ENCODE peak calls at places on chromosome 9, in nine cellular contexts. Y is GM06990, P is fibroblast of lung, G is AG09319, D is gastrocnemius medialis, X is progenitor cell of endocrine pancreas, V is astrocyte of the cerebellum, B is psoas muscle, L is GM10248. N is an unnamed sample.

GRCh38 chr9:135341612-135342169 is 137.9 kb upstream of the PPP1R26 start:
- DNase-seq in Y (no peak), P (no peak), G (no peak), D (no peak), X (no peak), V (no peak), B (no peak), L (no peak), N (no peak)

GRCh38 chr9:127179633-127180401 is 57.4 kb upstream of the ANGPTL2 start:
- DNase-seq in Y (no peak), P (no peak), G (no peak), D (no peak), X (no peak), V (no peak), B (no peak), L (no peak), N (no peak)

GRCh38 chr9:20651926-20652325 is 29.6 kb upstream of the MLLT3 start:
- DNase-seq in Y (no peak), P (no peak), G (no peak), D (no peak), X (no peak), V (no peak), B (no peak), L (no peak), N (no peak)

GRCh38 chr9:77507212-77507961 is 140.7 kb downstream of the GNA14 start:
- DNase-seq in Y (no peak), P (peak), G (no peak), D (no peak), X (no peak), V (no peak), B (no peak), L (no peak), N (no peak)

GRCh38 chr9:109769250-109769649 is 10.7 kb upstream of the PALM2AKAP2 start:
- DNase-seq in Y (no peak), P (no peak), G (no peak), D (no peak), X (no peak), V (no peak), B (no peak), L (no peak), N (no peak)

GRCh38 chr9:35658144-35658893 is at the start of gene CCDC107:
- DNase-seq in Y (peak), P (peak), G (peak), D (peak), X (peak), V (no peak), B (peak), L (peak), N (peak)

GRCh38 chr9:92138157-92138959 is 23.1 kb upstream of the SPTLC1 start:
- DNase-seq in Y (peak), P (peak), G (no peak), D (no peak), X (peak), V (no peak), B (peak), L (peak), N (peak)

GRCh38 chr9:90142580-90142979 is 500.0 kb downstream of the DIRAS2 start:
- DNase-seq in Y (peak), P (peak), G (peak), D (no peak), X (no peak), V (peak), B (no peak), L (peak), N (peak)

GRCh38 chr9:136014147-136014927 is 53.2 kb upstream of the UBAC1 start:
- DNase-seq in Y (no peak), P (no peak), G (no peak), D (peak), X (no peak), V (no peak), B (peak), L (no peak), N (no peak)

GRCh38 chr9:125506045-125506444 is 201.0 kb downstream of the MAPKAP1 start:
- DNase-seq in Y (no peak), P (peak), G (no peak), D (no peak), X (no peak), V (no peak), B (peak), L (no peak), N (no peak)

GRCh38 chr9:116763665-116764064 is 76.6 kb downstream of the TRIM32 start:
- DNase-seq in Y (no peak), P (no peak), G (no peak), D (no peak), X (no peak), V (no peak), B (no peak), L (no peak), N (no peak)

GRCh38 chr9:38243993-38244392 is 148.5 kb upstream of the ALDH1B1 start:
- DNase-seq in Y (no peak), P (no peak), G (no peak), D (no peak), X (no peak), V (no peak), B (no peak), L (no peak), N (no peak)

GRCh38 chr9:90960941-90961340 is 159.3 kb downstream of the SYK start:
- DNase-seq in Y (no peak), P (no peak), G (no peak), D (no peak), X (no peak), V (no peak), B (no peak), L (no peak), N (no peak)

GRCh38 chr9:72977670-72978069 is 24.8 kb upstream of the ALDH1A1 start:
- DNase-seq in Y (no peak), P (no peak), G (no peak), D (peak), X (no peak), V (no peak), B (no peak), L (no peak), N (no peak)

GRCh38 chr9:130837002-130837511 is 2.0 kb downstream of the ABL1 start:
- DNase-seq in Y (no peak), P (peak), G (peak), D (no peak), X (no peak), V (no peak), B (no peak), L (no peak), N (no peak)

GRCh38 chr9:32427111-32427873 is 42.8 kb downstream of the ACO1 start:
- DNase-seq in Y (no peak), P (peak), G (no peak), D (no peak), X (no peak), V (no peak), B (no peak), L (no peak), N (no peak)

GRCh38 chr9:96514825-96515218 is 64.9 kb downstream of the HABP4 start:
- DNase-seq in Y (no peak), P (no peak), G (no peak), D (no peak), X (no peak), V (no peak), B (no peak), L (no peak), N (no peak)

GRCh38 chr9:4299006-4299795 is 667 bp downstream of the GLIS3 start:
- DNase-seq in Y (peak), P (peak), G (no peak), D (no peak), X (peak), V (no peak), B (peak), L (peak), N (peak)
- TF ChIP-seq CTCF in Y (no peak), P (no peak), G (no peak), D (no peak), X (no peak), V (no peak), B (no peak), L (no peak), N (no peak)

GRCh38 chr9:120531683-120532300 is 48.2 kb downstream of the CDK5RAP2 start:
- DNase-seq in Y (no peak), P (peak), G (no peak), D (no peak), X (no peak), V (peak), B (no peak), L (no peak), N (peak)
- TF ChIP-seq CTCF in Y (peak), P (peak), G (peak), D (no peak), X (peak), V (peak), B (peak), L (peak), N (peak)

GRCh38 chr9:94643176-94643575 is 3.9 kb upstream of the FBP1 start:
- DNase-seq in Y (no peak), P (no peak), G (no peak), D (no peak), X (no peak), V (no peak), B (no peak), L (no peak), N (no peak)
- TF ChIP-seq CTCF in Y (no peak), P (no peak), G (no peak), D (no peak), X (no peak), V (no peak), B (no peak), L (no peak), N (no peak)

GRCh38 chr9:36866840-36867239 is 167.2 kb downstream of the PAX5 start:
- DNase-seq in Y (no peak), P (no peak), G (no peak), D (no peak), X (no peak), V (no peak), B (no peak), L (no peak), N (no peak)
- TF ChIP-seq CTCF in Y (peak), P (no peak), G (no peak), D (no peak), X (peak), V (peak), B (no peak), L (no peak), N (no peak)

DNA sequence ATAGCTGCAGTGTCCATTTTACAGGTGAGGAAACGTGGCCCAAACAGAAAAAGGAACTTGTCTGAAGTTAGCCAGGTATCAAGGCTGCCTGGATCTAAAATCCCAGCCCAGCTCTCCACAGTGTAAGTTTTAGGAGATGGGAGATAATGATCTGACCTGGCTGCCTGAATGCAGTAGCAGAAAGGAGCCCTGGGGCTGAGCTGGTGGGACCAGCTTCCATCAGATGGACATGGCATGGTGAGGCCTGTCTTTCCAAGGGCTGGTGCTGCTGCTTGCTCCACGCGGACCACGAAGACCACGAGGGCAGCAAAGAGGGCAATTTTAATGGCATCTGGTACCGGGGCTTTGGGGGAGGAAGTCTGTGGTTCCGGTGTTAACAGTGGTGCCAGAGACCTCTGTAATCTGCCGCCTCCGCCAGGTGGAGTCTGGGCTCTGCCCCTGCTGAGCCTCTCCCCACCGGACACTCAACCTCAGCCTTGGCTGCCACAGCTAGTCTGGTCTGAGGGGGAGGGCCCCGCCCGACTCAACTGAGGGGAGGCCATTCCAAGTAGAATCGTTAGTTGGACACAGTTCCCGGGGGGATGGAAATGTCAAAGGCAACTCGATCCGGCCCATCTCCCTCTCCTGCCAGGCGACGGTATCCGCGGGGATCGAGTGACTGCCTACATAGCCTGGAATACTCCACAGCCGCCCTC is 650 bp downstream of the MYORG start:
- DNase-seq in Y (peak), P (no peak), G (no peak), D (peak), X (no peak), V (no peak), B (peak), L (peak), N (peak)
- TF ChIP-seq CTCF in Y (peak), P (no peak), G (no peak), D (peak), X (peak), V (peak), B (peak), L (no peak), N (peak)

GRCh38 chr9:29691758-29692407 is 2118.6 kb upstream of the C9orf72 start:
- DNase-seq in Y (no peak), P (peak), G (no peak), D (no peak), X (no peak), V (peak), B (no peak), L (peak), N (peak)
- TF ChIP-seq CTCF in Y (peak), P (no peak), G (no peak), D (no peak), X (peak), V (peak), B (no peak), L (peak), N (peak)

DNA sequence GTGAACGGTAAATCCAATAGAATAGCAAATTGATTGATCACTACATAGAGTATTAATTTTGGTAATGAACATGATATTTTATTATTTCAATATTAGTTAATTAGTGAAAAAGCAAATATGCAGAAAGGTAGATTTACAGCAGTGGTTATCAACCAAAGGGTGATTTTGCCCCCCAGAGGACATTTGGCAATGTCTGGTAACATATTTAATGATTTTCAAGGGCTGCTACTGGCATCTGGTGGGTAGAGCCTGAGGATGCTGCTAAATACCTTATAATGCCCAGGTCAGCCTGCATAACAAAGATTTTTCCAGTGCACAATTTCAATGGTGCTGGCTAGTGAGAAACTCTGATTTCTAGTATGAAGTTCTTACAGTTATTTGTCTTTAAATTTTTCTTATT is 1313.7 kb downstream of the PTPRD start:
- DNase-seq in Y (no peak), P (no peak), G (no peak), D (no peak), X (no peak), V (no peak), B (no peak), L (no peak), N (no peak)
- TF ChIP-seq CTCF in Y (no peak), P (no peak), G (no peak), D (no peak), X (no peak), V (no peak), B (no peak), L (no peak), N (no peak)

GRCh38 chr9:7119612-7120011 is 361.8 kb downstream of the KDM4C start:
- DNase-seq in Y (no peak), P (no peak), G (no peak), D (no peak), X (no peak), V (no peak), B (no peak), L (no peak), N (no peak)
- TF ChIP-seq CTCF in Y (no peak), P (no peak), G (no peak), D (no peak), X (no peak), V (no peak), B (no peak), L (no peak), N (no peak)